ENCODE peak calls at places on chromosomes 3 and 15, in seven cellular contexts. Y is right lobe of liver; H is erythroblast; Q is hepatocyte; Z is iPS-NIHi11; F is activated CD8-positive, alpha-beta memory T cell treated with anti-CD3 and anti-CD28 coated beads for 48 hours; R is HT-29. E is an unnamed sample.

GRCh38 chr3:149784064-149784704 is 8.2 kb downstream of the ANKUB1 start:
- DNase-seq in H (no peak), Y (no peak), F (no peak), R (no peak), Q (no peak), Z (peak; percentile 23), E (no peak)

GRCh38 chr3:100971776-100972175 is 21.4 kb downstream of the ABI3BP start:
- DNase-seq in Q (no peak), F (no peak), Y (no peak), Z (peak; percentile 14), H (no peak), R (no peak), E (no peak)

GRCh38 chr3:622314-622713 is 425.8 kb downstream of the CHL1 start:
- DNase-seq in Y (no peak), F (no peak), Q (no peak), Z (no peak), R (no peak), H (no peak), E (no peak)

GRCh38 chr15:50909044-50909342 is 510 bp downstream of the AP4E1 start:
- DNase-seq in F (no peak), R (no peak), H (no peak), Z (no peak), Y (no peak), Q (no peak), E (no peak)

GRCh38 chr3:155026999-155027591 is 53.0 kb upstream of the MME start:
- DNase-seq in Y (no peak), H (no peak), Z (no peak), R (no peak), Q (no peak), F (no peak), E (peak; percentile 59)

GRCh38 chr3:32220006-32220405 is 18.5 kb upstream of the CMTM8 start:
- DNase-seq in F (no peak), R (no peak), Y (no peak), Z (no peak), Q (no peak), H (no peak), E (peak; percentile 72)

GRCh38 chr3:152021951-152022461 is 148.6 kb downstream of the SUCNR1 start:
- DNase-seq in F (no peak), R (peak; percentile 93), H (no peak), Z (peak; percentile 9), Y (no peak), Q (no peak), E (no peak)

GRCh38 chr3:64214697-64215018 is 10.6 kb downstream of the PRICKLE2 start:
- DNase-seq in Y (no peak), Q (peak; percentile 38), H (no peak), Z (no peak), R (peak; percentile 36), F (no peak), E (no peak)

GRCh38 chr3:99720985-99721632 is 82.7 kb downstream of the COL8A1 start:
- DNase-seq in F (no peak), Z (no peak), Y (no peak), H (no peak), R (no peak), Q (no peak), E (no peak)

GRCh38 chr3:146594843-146595482 is 10.2 kb downstream of the PLSCR5 start:
- DNase-seq in Y (no peak), H (peak; percentile 39), Q (peak; percentile 16), R (peak; percentile 42), F (no peak), Z (no peak), E (no peak)

GRCh38 chr3:123054422-123054821 is 12.4 kb upstream of the PDIA5 start:
- DNase-seq in Q (no peak), F (no peak), Z (no peak), Y (no peak), R (no peak), H (no peak), E (no peak)

GRCh38 chr3:71498053-71498452 is 85.5 kb downstream of the FOXP1 start:
- DNase-seq in R (no peak), Y (no peak), F (no peak), Z (peak; percentile 22), Q (peak; percentile 32), H (no peak), E (no peak)

GRCh38 chr3:13237776-13238490 is 164.7 kb upstream of the IQSEC1 start:
- DNase-seq in R (no peak), Y (no peak), H (no peak), Q (no peak), Z (no peak), F (no peak), E (no peak)

GRCh38 chr15:80076321-80077318 is 17.1 kb downstream of the ZFAND6 start:
- DNase-seq in Z (no peak), Y (no peak), R (no peak), F (no peak), H (no peak), Q (no peak), E (no peak)

GRCh38 chr15:79452244-79453051 is 20.3 kb downstream of the MINAR1 start:
- DNase-seq in R (no peak), Y (no peak), F (no peak), Q (no peak), Z (no peak), H (no peak), E (no peak)

GRCh38 chr15:52481915-52482314 is 46.8 kb downstream of the MYO5A start:
- DNase-seq in R (no peak), H (no peak), F (no peak), Y (no peak), Z (no peak), Q (no peak), E (peak; percentile 50)

GRCh38 chr3:113885050-113885449 is 46.5 kb downstream of the GRAMD1C start:
- DNase-seq in Q (no peak), R (no peak), H (no peak), Y (no peak), Z (peak; percentile 4), F (no peak), E (no peak)

GRCh38 chr15:77021803-77022381 is 27.0 kb downstream of the PSTPIP1 start:
- DNase-seq in Z (no peak), Y (no peak), F (no peak), R (no peak), H (no peak), Q (no peak), E (peak; percentile 17)

GRCh38 chr15:92624401-92624991 is 31.1 kb downstream of the FAM174B start:
- DNase-seq in H (no peak), R (no peak), F (no peak), Y (no peak), Z (no peak), Q (peak; percentile 37), E (no peak)

GRCh38 chr15:67067930-67068542 is 2.6 kb downstream of the SMAD3 start:
- DNase-seq in Z (no peak), Q (no peak), Y (no peak), F (no peak), R (peak; percentile 50), H (peak; percentile 45), E (no peak)

GRCh38 chr3:114380233-114380645 is 86.4 kb downstream of the TIGIT start:
- DNase-seq in Q (peak; percentile 52), Y (no peak), Z (peak; percentile 16), F (no peak), H (no peak), R (peak; percentile 38), E (peak; percentile 61)

GRCh38 chr15:69847625-69848024 is 250.1 kb downstream of the TLE3 start:
- DNase-seq in Y (no peak), Q (no peak), Z (no peak), R (no peak), H (no peak), F (no peak), E (no peak)

GRCh38 chr3:24494616-24495333 is at the start of gene THRB:
- DNase-seq in Z (peak; percentile 80), F (no peak), H (peak; percentile 40), Q (peak; percentile 83), R (peak; percentile 53), Y (peak; percentile 84), E (no peak)

GRCh38 chr15:55969582-55969981 is 23.8 kb downstream of the NEDD4 start:
- DNase-seq in Z (no peak), F (no peak), H (no peak), R (no peak), Y (peak; percentile 51), Q (no peak), E (no peak)

GRCh38 chr3:3170998-3171397 is 8.5 kb downstream of the CRBN start:
- DNase-seq in Z (peak; percentile 12), H (peak; percentile 65), Y (no peak), F (no peak), R (no peak), Q (peak; percentile 32), E (no peak)

GRCh38 chr3:51819709-51820406 is 40.8 kb upstream of the IQCF6 start:
- DNase-seq in Y (no peak), Q (no peak), H (peak; percentile 46), R (peak; percentile 19), F (no peak), Z (peak; percentile 89), E (no peak)

GRCh38 chr3:86180696-86181095 is 810.3 kb downstream of the VGLL3 start:
- DNase-seq in Q (peak; percentile 16), H (no peak), Z (peak; percentile 41), Y (no peak), F (no peak), R (peak; percentile 4), E (no peak)

GRCh38 chr15:50996641-50997040 is 88.2 kb downstream of the AP4E1 start:
- DNase-seq in F (no peak), Y (no peak), Z (no peak), R (no peak), Q (no peak), H (no peak), E (peak; percentile 17)